ENCODE peak calls at places on chromosomes 5 and 9, in nine cellular contexts. Z is AG04450, H is fibroblast of mammary gland, J is upper lobe of right lung, G is IMR-90, L is adrenal gland, C is heart right ventricle, A is K562, V is upper lobe of left lung. Y is an unnamed sample.

GRCh38 chr5:154038604-154039457 is at the start of the genes FAM114A2 and MFAP3:
- DNase-seq in Z (peak; percentile 45), H (peak; percentile 80), J (peak; percentile 95), G (peak; percentile 82), L (peak; percentile 87), C (peak; percentile 88), A (peak; percentile 86), V (peak; percentile 94), Y (peak; percentile 54)

GRCh38 chr5:78009937-78010527 is 233.9 kb upstream of the TBCA start:
- DNase-seq in Z (peak; percentile 80), H (peak; percentile 91), J (no peak), G (peak; percentile 95), L (no peak), C (no peak), A (no peak), V (no peak), Y (no peak)

GRCh38 chr5:179791881-179792611 is 1.7 kb upstream of the LTC4S start:
- DNase-seq in Z (no peak), H (no peak), J (no peak), G (no peak), L (peak; percentile 45), C (peak; percentile 55), A (no peak), V (peak; percentile 68), Y (no peak)

GRCh38 chr5:40781843-40782409 is 16.2 kb downstream of the PRKAA1 start:
- DNase-seq in Z (peak; percentile 29), H (peak; percentile 76), J (no peak), G (peak; percentile 77), L (no peak), C (no peak), A (no peak), V (no peak), Y (no peak)

GRCh38 chr9:2923810-2924768 is 80.2 kb upstream of the PUM3 start:
- DNase-seq in Z (no peak), H (no peak), J (no peak), G (no peak), L (no peak), C (no peak), A (no peak), V (no peak), Y (no peak)

GRCh38 chr9:1429328-1429727 is 379.2 kb downstream of the DMRT2 start:
- DNase-seq in Z (no peak), H (peak; percentile 30), J (no peak), G (no peak), L (no peak), C (peak; percentile 10), A (no peak), V (no peak), Y (no peak)

GRCh38 chr9:2043881-2044462 is 28.8 kb downstream of the SMARCA2 start:
- DNase-seq in Z (no peak), H (no peak), J (no peak), G (no peak), L (no peak), C (no peak), A (no peak), V (no peak), Y (no peak)

GRCh38 chr5:155729684-155730059 is 597.3 kb upstream of the SGCD start:
- DNase-seq in Z (no peak), H (no peak), J (peak; percentile 59), G (no peak), L (no peak), C (peak; percentile 75), A (no peak), V (peak; percentile 32), Y (no peak)

GRCh38 chr9:22808876-22809275 is 362.3 kb downstream of the DMRTA1 start:
- DNase-seq in Z (no peak), H (no peak), J (no peak), G (no peak), L (no peak), C (no peak), A (no peak), V (no peak), Y (no peak)

GRCh38 chr5:141516648-141517025 is 27.8 kb downstream of the PCDHGC5 start:
- DNase-seq in Z (no peak), H (peak; percentile 27), J (no peak), G (no peak), L (no peak), C (peak; percentile 24), A (no peak), V (peak; percentile 60), Y (no peak)

GRCh38 chr5:75617746-75618352 is 6.6 kb downstream of the ANKDD1B start:
- DNase-seq in Z (peak; percentile 72), H (no peak), J (no peak), G (no peak), L (no peak), C (no peak), A (no peak), V (no peak), Y (no peak)

DNA sequence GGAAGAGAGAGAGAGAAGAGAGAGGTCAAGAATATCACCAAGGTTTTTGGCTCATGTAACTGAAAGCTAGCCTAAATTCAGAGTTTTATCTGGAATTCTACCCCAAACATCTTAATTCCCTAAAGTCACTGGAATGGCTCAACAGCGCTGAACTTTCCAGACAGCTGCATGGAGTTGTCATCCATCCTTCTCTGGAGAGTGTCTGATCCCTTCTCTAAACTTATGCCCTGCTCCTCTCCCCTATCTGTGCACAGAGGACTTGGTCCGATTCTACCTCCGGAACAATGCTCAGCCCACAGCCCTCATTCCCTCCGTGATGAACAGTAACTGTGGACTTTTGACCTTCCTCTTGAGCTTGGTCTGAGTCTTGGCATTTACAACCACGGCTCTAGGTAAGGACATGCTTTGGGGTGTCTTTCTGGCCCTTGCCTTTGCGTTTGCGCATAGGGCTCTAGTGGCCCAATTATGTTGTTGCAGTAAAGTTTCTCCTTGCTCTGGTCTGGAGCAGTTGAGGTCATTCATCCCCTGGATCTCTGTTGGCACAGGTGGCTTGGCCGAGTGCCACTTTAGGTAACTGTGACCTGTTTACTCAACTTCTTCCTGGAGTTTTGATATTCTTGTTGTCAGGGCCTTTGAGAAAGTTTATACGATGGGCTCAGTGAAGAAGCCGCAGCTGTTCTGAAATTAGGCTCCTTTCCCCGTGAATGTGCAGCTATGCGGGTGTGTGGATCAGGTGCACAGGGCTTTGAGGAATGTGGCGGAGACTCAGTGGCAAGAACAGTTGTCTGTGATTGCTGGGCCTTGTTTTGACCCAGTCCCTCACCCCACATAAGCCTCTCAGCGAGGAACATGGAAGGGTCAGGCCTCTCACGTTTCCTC is 18.4 kb upstream of the CD180 start:
- DNase-seq in Z (no peak), H (no peak), J (peak; percentile 73), G (no peak), L (no peak), C (no peak), A (no peak), V (no peak), Y (no peak)
- TF ChIP-seq CTCF in Z (no peak), H (no peak), J (no peak), G (no peak), L (no peak), C (no peak), A (no peak), V (no peak), Y (no peak)

DNA sequence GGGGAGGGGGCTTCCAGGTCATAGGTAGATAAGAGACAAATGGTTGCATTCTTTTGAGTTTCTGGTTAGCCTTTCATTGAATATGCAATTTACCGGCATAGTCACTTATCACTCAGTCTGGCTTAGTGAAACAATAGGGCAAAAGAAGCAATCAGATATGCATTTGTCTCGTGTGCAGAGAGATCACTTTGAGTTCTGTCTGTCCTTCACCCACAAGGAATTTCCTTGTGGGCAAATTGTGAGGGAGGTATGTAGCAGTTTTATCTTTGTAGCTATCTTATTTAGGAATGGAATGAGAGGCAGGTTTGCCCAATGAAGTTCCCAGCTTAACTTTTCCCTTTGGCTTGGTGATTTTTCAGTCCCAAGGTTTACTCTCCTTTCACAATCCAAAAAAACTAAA is 116.1 kb downstream of the TUSC1 start:
- DNase-seq in Z (no peak), H (no peak), J (no peak), G (no peak), L (no peak), C (no peak), A (no peak), V (no peak), Y (no peak)
- TF ChIP-seq CTCF in Z (no peak), H (no peak), J (no peak), G (no peak), L (no peak), C (no peak), A (no peak), V (no peak), Y (no peak)

GRCh38 chr5:146565764-146566163 is 49.8 kb upstream of the GPR151 start:
- DNase-seq in Z (peak; percentile 3), H (peak; percentile 75), J (no peak), G (peak; percentile 52), L (peak; percentile 69), C (no peak), A (peak; percentile 67), V (no peak), Y (peak; percentile 44)
- TF ChIP-seq CTCF in Z (peak; percentile 64), H (peak; percentile 73), J (peak; percentile 45), G (peak; percentile 61), L (peak; percentile 71), C (peak; percentile 46), A (peak; percentile 79), V (peak; percentile 34), Y (peak; percentile 94)

GRCh38 chr9:10000669-10001068 is 612.1 kb downstream of the PTPRD start:
- DNase-seq in Z (no peak), H (no peak), J (no peak), G (no peak), L (no peak), C (no peak), A (no peak), V (no peak), Y (no peak)

GRCh38 chr9:9997585-9997984 is 615.2 kb downstream of the PTPRD start:
- DNase-seq in Z (no peak), H (no peak), J (no peak), G (no peak), L (no peak), C (no peak), A (no peak), V (no peak), Y (no peak)

GRCh38 chr9:10003047-10003446 is 609.8 kb downstream of the PTPRD start:
- DNase-seq in Z (no peak), H (no peak), J (no peak), G (no peak), L (no peak), C (no peak), A (no peak), V (no peak), Y (no peak)

GRCh38 chr9:9996259-9996658 is 616.5 kb downstream of the PTPRD start:
- DNase-seq in Z (no peak), H (no peak), J (no peak), G (no peak), L (no peak), C (no peak), A (no peak), V (no peak), Y (no peak)

DNA sequence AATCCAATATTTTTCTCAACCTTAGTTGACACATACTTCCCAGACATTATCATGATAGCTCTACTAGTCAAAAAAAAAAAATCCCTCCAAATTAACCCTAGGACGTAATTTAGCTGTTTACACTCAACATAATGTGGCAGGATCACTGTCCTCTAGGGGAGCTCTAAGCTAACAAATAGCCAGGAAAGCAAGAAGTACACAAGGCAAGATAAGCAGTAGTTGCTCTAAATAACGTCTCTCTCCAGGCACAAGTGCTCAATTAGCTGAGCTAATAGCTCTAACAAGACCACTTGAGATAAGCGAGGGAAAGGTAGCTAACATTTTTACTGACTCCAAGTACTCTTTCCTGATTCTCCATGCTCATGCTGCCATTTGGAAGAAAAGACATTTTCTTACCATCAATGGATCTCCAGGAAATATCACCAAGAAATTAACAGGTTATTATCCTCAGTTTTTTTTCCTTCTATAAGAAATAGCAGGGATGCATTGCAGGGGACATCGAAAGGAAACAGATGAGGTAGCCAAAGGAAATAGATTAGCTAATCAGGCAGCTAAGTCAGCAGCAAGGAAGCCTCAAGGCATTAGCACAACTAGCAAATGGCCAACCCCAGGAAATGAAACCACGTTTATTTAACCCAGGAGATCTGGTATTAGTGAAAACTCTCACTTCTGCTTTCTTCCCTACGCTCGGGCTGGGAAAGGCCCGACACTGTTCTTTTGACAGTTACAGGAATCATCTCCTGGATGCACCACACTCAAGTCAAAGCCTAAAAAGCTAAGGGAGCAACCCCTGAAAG is 614.1 kb downstream of the PTPRD start:
- DNase-seq in Z (no peak), H (peak; percentile 1), J (no peak), G (no peak), L (no peak), C (no peak), A (no peak), V (no peak), Y (no peak)
- TF ChIP-seq CTCF in Z (peak; percentile 11), H (peak; percentile 17), J (no peak), G (peak; percentile 6), L (peak; percentile 39), C (peak; percentile 40), A (no peak), V (no peak), Y (peak; percentile 37)

Y was measured in D721Med.